ENCODE peak calls at places on chromosome 9, in ten cellular contexts. K is HS-27A; Q is mucosa of descending colon; N is NCI-H1048; O is OCI-LY7; I is GDM1; Z is activated CD4-positive, alpha-beta T cell treated with anti-CD3 and anti-CD28 coated beads, Interleukin-2, amount 50 U/mL, for 1 hour; M is NK-92 treated with Interleukin-12 subunit alpha and Interleukin-12 subunit beta, amount 100 ng/mL, for 24 hours; C is COR-L47; X is naive thymus-derived CD4-positive, alpha-beta T cell. B is an unnamed sample.

GRCh38 chr9:125561497-125562148 is 145.4 kb downstream of the MAPKAP1 start:
- DNase-seq in I (no peak), N (no peak), O (peak; percentile 9), Z (no peak), K (no peak), C (no peak), M (no peak), X (no peak), Q (no peak), B (no peak)

GRCh38 chr9:22228542-22228941 is 218.1 kb upstream of the DMRTA1 start:
- DNase-seq in C (no peak), Z (no peak), K (no peak), Q (no peak), N (no peak), X (no peak), M (no peak), I (no peak), O (no peak), B (no peak)

GRCh38 chr9:117409321-117409720 is 5.5 kb downstream of the ASTN2 start:
- DNase-seq in X (no peak), I (no peak), O (no peak), K (no peak), Z (no peak), Q (no peak), N (no peak), C (no peak), M (no peak), B (no peak)

GRCh38 chr9:99222416-99223280 is 566 bp downstream of the SEC61B start:
- DNase-seq in Q (no peak), N (no peak), M (no peak), X (no peak), I (no peak), K (peak; percentile 3), O (no peak), C (no peak), Z (no peak), B (no peak)

GRCh38 chr9:84843175-84843824 is 173.8 kb downstream of the NTRK2 start:
- DNase-seq in N (no peak), C (no peak), X (no peak), I (no peak), Z (no peak), M (no peak), K (no peak), Q (peak; percentile 32), O (no peak), B (no peak)

GRCh38 chr9:70422371-70423043 is 8.1 kb upstream of the KLF9 start:
- DNase-seq in Q (no peak), M (no peak), K (no peak), X (peak; percentile 17), O (no peak), C (no peak), I (no peak), N (no peak), Z (no peak), B (no peak)

GRCh38 chr9:95552814-95553546 is 36.2 kb upstream of the PTCH1 start:
- DNase-seq in Q (no peak), X (peak; percentile 58), K (no peak), I (no peak), N (no peak), O (no peak), C (no peak), M (no peak), Z (peak; percentile 8), B (no peak)

GRCh38 chr9:135039916-135040645 is 47.4 kb upstream of the OLFM1 start:
- DNase-seq in K (no peak), X (no peak), C (no peak), Q (no peak), N (no peak), Z (no peak), O (no peak), I (no peak), M (no peak), B (no peak)

GRCh38 chr9:8365029-8365428 is 565.5 kb upstream of the DMAC1 start:
- DNase-seq in K (no peak), N (no peak), Z (no peak), M (no peak), I (no peak), C (no peak), X (no peak), O (no peak), Q (no peak), B (no peak)

GRCh38 chr9:83220737-83221136 is 157.8 kb upstream of the RASEF start:
- DNase-seq in Z (no peak), C (no peak), M (no peak), I (no peak), Q (no peak), K (no peak), X (no peak), O (no peak), N (no peak), B (no peak)

GRCh38 chr9:99085949-99086948 is 18.7 kb upstream of the TGFBR1 start:
- DNase-seq in Z (no peak), O (no peak), Q (no peak), N (no peak), I (peak; percentile 17), C (no peak), K (no peak), X (no peak), M (no peak), B (no peak)

GRCh38 chr9:77807846-77808749 is 160.0 kb upstream of the GNA14 start:
- DNase-seq in X (no peak), Q (no peak), M (no peak), I (no peak), O (no peak), Z (no peak), C (no peak), N (no peak), K (no peak), B (no peak)

GRCh38 chr9:92637886-92638620 is 31.9 kb downstream of the IPPK start:
- DNase-seq in C (no peak), M (no peak), O (no peak), X (no peak), Q (no peak), K (no peak), N (no peak), I (no peak), Z (no peak), B (no peak)

GRCh38 chr9:109411069-109411761 is 86.9 kb downstream of the PTPN3 start:
- DNase-seq in C (no peak), O (no peak), Z (no peak), X (no peak), N (no peak), Q (no peak), K (no peak), I (no peak), M (no peak), B (no peak)